ENCODE peak calls at places on chromosomes 5 and 9, in nine cellular contexts. One of them, this sample, is unnamed.
A peak's percentile ranks its signal among the peaks of the same experiment; 100 is the strongest.

GRCh38 chr5:173477320-173478055 is 139.0 kb downstream of the BOD1 start:
- DNase-seq in mammary epithelial cell: no peak
- DNase-seq in stimulated activated CD8-positive, alpha-beta memory T cell treated with anti-CD3 and anti-CD28 coated beads, Interleukin-15, amount 100 ng/mL, for 1 hour: no peak
- DNase-seq in HT1080: no peak
- DNase-seq in CD4-positive, CD25-positive, alpha-beta regulatory T cell: no peak
- DNase-seq in HFFc6: no peak
- DNase-seq in EH: peak; percentile 91
- DNase-seq in stimulated activated CD4-positive, alpha-beta T cell treated with anti-CD3 and anti-CD28 coated beads, Interleukin-1b, Interleukin-23, amount 100 ng/mL, for 48 hours: no peak
- DNase-seq in kidney glomerular epithelial cell: no peak
- DNase-seq in this sample: no peak

GRCh38 chr5:133384903-133385302 is 227.4 kb downstream of the FSTL4 start:
- DNase-seq in EH: no peak
- DNase-seq in kidney glomerular epithelial cell: no peak
- DNase-seq in stimulated activated CD4-positive, alpha-beta T cell treated with anti-CD3 and anti-CD28 coated beads, Interleukin-1b, Interleukin-23, amount 100 ng/mL, for 48 hours: no peak
- DNase-seq in CD4-positive, CD25-positive, alpha-beta regulatory T cell: no peak
- DNase-seq in mammary epithelial cell: no peak
- DNase-seq in HT1080: no peak
- DNase-seq in stimulated activated CD8-positive, alpha-beta memory T cell treated with anti-CD3 and anti-CD28 coated beads, Interleukin-15, amount 100 ng/mL, for 1 hour: no peak
- DNase-seq in HFFc6: no peak
- DNase-seq in this sample: no peak

GRCh38 chr9:77013932-77014596 is 5.4 kb upstream of the FOXB2 start:
- DNase-seq in HFFc6: no peak
- DNase-seq in kidney glomerular epithelial cell: no peak
- DNase-seq in HT1080: no peak
- DNase-seq in mammary epithelial cell: no peak
- DNase-seq in EH: no peak
- DNase-seq in CD4-positive, CD25-positive, alpha-beta regulatory T cell: no peak
- DNase-seq in stimulated activated CD4-positive, alpha-beta T cell treated with anti-CD3 and anti-CD28 coated beads, Interleukin-1b, Interleukin-23, amount 100 ng/mL, for 48 hours: no peak
- DNase-seq in stimulated activated CD8-positive, alpha-beta memory T cell treated with anti-CD3 and anti-CD28 coated beads, Interleukin-15, amount 100 ng/mL, for 1 hour: no peak
- DNase-seq in this sample: no peak

GRCh38 chr9:81656004-81656403 is 33.3 kb downstream of the TLE1 start:
- DNase-seq in stimulated activated CD8-positive, alpha-beta memory T cell treated with anti-CD3 and anti-CD28 coated beads, Interleukin-15, amount 100 ng/mL, for 1 hour: no peak
- DNase-seq in CD4-positive, CD25-positive, alpha-beta regulatory T cell: no peak
- DNase-seq in mammary epithelial cell: no peak
- DNase-seq in EH: no peak
- DNase-seq in HT1080: no peak
- DNase-seq in kidney glomerular epithelial cell: no peak
- DNase-seq in stimulated activated CD4-positive, alpha-beta T cell treated with anti-CD3 and anti-CD28 coated beads, Interleukin-1b, Interleukin-23, amount 100 ng/mL, for 48 hours: no peak
- DNase-seq in HFFc6: no peak
- DNase-seq in this sample: no peak

GRCh38 chr9:135907006-135907434 is 326 bp downstream of the CAMSAP1 start:
- DNase-seq in EH: peak; percentile 39
- DNase-seq in stimulated activated CD4-positive, alpha-beta T cell treated with anti-CD3 and anti-CD28 coated beads, Interleukin-1b, Interleukin-23, amount 100 ng/mL, for 48 hours: no peak
- DNase-seq in stimulated activated CD8-positive, alpha-beta memory T cell treated with anti-CD3 and anti-CD28 coated beads, Interleukin-15, amount 100 ng/mL, for 1 hour: no peak
- DNase-seq in HT1080: no peak
- DNase-seq in mammary epithelial cell: no peak
- DNase-seq in CD4-positive, CD25-positive, alpha-beta regulatory T cell: no peak
- DNase-seq in HFFc6: no peak
- DNase-seq in kidney glomerular epithelial cell: peak; percentile 22
- DNase-seq in this sample: no peak

GRCh38 chr5:108255468-108255867 is 126.4 kb downstream of the FBXL17 start:
- DNase-seq in HFFc6: no peak
- DNase-seq in stimulated activated CD4-positive, alpha-beta T cell treated with anti-CD3 and anti-CD28 coated beads, Interleukin-1b, Interleukin-23, amount 100 ng/mL, for 48 hours: no peak
- DNase-seq in EH: no peak
- DNase-seq in kidney glomerular epithelial cell: no peak
- DNase-seq in mammary epithelial cell: no peak
- DNase-seq in HT1080: no peak
- DNase-seq in CD4-positive, CD25-positive, alpha-beta regulatory T cell: no peak
- DNase-seq in stimulated activated CD8-positive, alpha-beta memory T cell treated with anti-CD3 and anti-CD28 coated beads, Interleukin-15, amount 100 ng/mL, for 1 hour: no peak
- DNase-seq in this sample: no peak

GRCh38 chr9:72952914-72953313 is at the start of gene ALDH1A1:
- DNase-seq in EH: peak; percentile 49
- DNase-seq in HT1080: no peak
- DNase-seq in stimulated activated CD8-positive, alpha-beta memory T cell treated with anti-CD3 and anti-CD28 coated beads, Interleukin-15, amount 100 ng/mL, for 1 hour: no peak
- DNase-seq in stimulated activated CD4-positive, alpha-beta T cell treated with anti-CD3 and anti-CD28 coated beads, Interleukin-1b, Interleukin-23, amount 100 ng/mL, for 48 hours: no peak
- DNase-seq in mammary epithelial cell: peak; percentile 10
- DNase-seq in HFFc6: no peak
- DNase-seq in CD4-positive, CD25-positive, alpha-beta regulatory T cell: no peak
- DNase-seq in kidney glomerular epithelial cell: peak; percentile 22
- DNase-seq in this sample: peak; percentile 5

GRCh38 chr9:17802249-17802857 is 223.5 kb downstream of the SH3GL2 start:
- DNase-seq in stimulated activated CD8-positive, alpha-beta memory T cell treated with anti-CD3 and anti-CD28 coated beads, Interleukin-15, amount 100 ng/mL, for 1 hour: no peak
- DNase-seq in HFFc6: peak; percentile 16
- DNase-seq in mammary epithelial cell: no peak
- DNase-seq in EH: peak; percentile 33
- DNase-seq in kidney glomerular epithelial cell: peak; percentile 16
- DNase-seq in HT1080: no peak
- DNase-seq in stimulated activated CD4-positive, alpha-beta T cell treated with anti-CD3 and anti-CD28 coated beads, Interleukin-1b, Interleukin-23, amount 100 ng/mL, for 48 hours: no peak
- DNase-seq in CD4-positive, CD25-positive, alpha-beta regulatory T cell: no peak
- DNase-seq in this sample: peak; percentile 6

GRCh38 chr5:120372899-120373298 is 91.2 kb upstream of the PRR16 start:
- DNase-seq in CD4-positive, CD25-positive, alpha-beta regulatory T cell: no peak
- DNase-seq in stimulated activated CD4-positive, alpha-beta T cell treated with anti-CD3 and anti-CD28 coated beads, Interleukin-1b, Interleukin-23, amount 100 ng/mL, for 48 hours: no peak
- DNase-seq in EH: peak; percentile 43
- DNase-seq in mammary epithelial cell: no peak
- DNase-seq in HT1080: no peak
- DNase-seq in HFFc6: no peak
- DNase-seq in kidney glomerular epithelial cell: no peak
- DNase-seq in stimulated activated CD8-positive, alpha-beta memory T cell treated with anti-CD3 and anti-CD28 coated beads, Interleukin-15, amount 100 ng/mL, for 1 hour: no peak
- DNase-seq in this sample: no peak

GRCh38 chr9:118303216-118303615 is 599.0 kb downstream of the TLR4 start:
- DNase-seq in mammary epithelial cell: peak; percentile 66
- DNase-seq in EH: no peak
- DNase-seq in kidney glomerular epithelial cell: no peak
- DNase-seq in HFFc6: no peak
- DNase-seq in CD4-positive, CD25-positive, alpha-beta regulatory T cell: no peak
- DNase-seq in stimulated activated CD4-positive, alpha-beta T cell treated with anti-CD3 and anti-CD28 coated beads, Interleukin-1b, Interleukin-23, amount 100 ng/mL, for 48 hours: no peak
- DNase-seq in stimulated activated CD8-positive, alpha-beta memory T cell treated with anti-CD3 and anti-CD28 coated beads, Interleukin-15, amount 100 ng/mL, for 1 hour: no peak
- DNase-seq in HT1080: peak; percentile 26
- DNase-seq in this sample: no peak

GRCh38 chr5:74446673-74447337 is 193.7 kb downstream of the ENC1 start:
- DNase-seq in stimulated activated CD8-positive, alpha-beta memory T cell treated with anti-CD3 and anti-CD28 coated beads, Interleukin-15, amount 100 ng/mL, for 1 hour: no peak
- DNase-seq in HFFc6: no peak
- DNase-seq in stimulated activated CD4-positive, alpha-beta T cell treated with anti-CD3 and anti-CD28 coated beads, Interleukin-1b, Interleukin-23, amount 100 ng/mL, for 48 hours: no peak
- DNase-seq in HT1080: no peak
- DNase-seq in kidney glomerular epithelial cell: no peak
- DNase-seq in CD4-positive, CD25-positive, alpha-beta regulatory T cell: no peak
- DNase-seq in EH: no peak
- DNase-seq in mammary epithelial cell: no peak
- DNase-seq in this sample: no peak

GRCh38 chr5:59562756-59563389 is 330.7 kb downstream of the PDE4D start:
- DNase-seq in mammary epithelial cell: peak; percentile 46
- DNase-seq in HT1080: peak; percentile 96
- DNase-seq in HFFc6: peak; percentile 7
- DNase-seq in EH: peak; percentile 2
- DNase-seq in stimulated activated CD4-positive, alpha-beta T cell treated with anti-CD3 and anti-CD28 coated beads, Interleukin-1b, Interleukin-23, amount 100 ng/mL, for 48 hours: no peak
- DNase-seq in CD4-positive, CD25-positive, alpha-beta regulatory T cell: peak; percentile 2
- DNase-seq in stimulated activated CD8-positive, alpha-beta memory T cell treated with anti-CD3 and anti-CD28 coated beads, Interleukin-15, amount 100 ng/mL, for 1 hour: no peak
- DNase-seq in kidney glomerular epithelial cell: peak; percentile 41
- DNase-seq in this sample: no peak

This sample was measured in Jurkat, Clone E6-1.